ENCODE peak calls at places on chromosome 13, in six cellular contexts. P is stimulated activated CD8-positive, alpha-beta memory T cell treated with anti-CD3 and anti-CD28 coated beads, Interleukin-4, amount 100 ng/mL, for 1 hour; X is GM04503; Y is NCI-H460; J is nephron progenitor cell; L is SIG-M5. B is an unnamed sample.

GRCh38 chr13:30376426-30377311 is 45.6 kb upstream of the UBE2L5 start:
- DNase-seq in Y (no peak), L (no peak), J (no peak), P (peak), X (no peak), B (no peak)

GRCh38 chr13:92941167-92941566 is 285.4 kb upstream of the GPC6 start:
- DNase-seq in P (no peak), Y (no peak), X (no peak), L (no peak), J (no peak), B (no peak)

GRCh38 chr13:33016414-33017409 is at the start of gene KL:
- DNase-seq in P (no peak), X (no peak), J (peak), Y (no peak), L (no peak), B (peak)

GRCh38 chr13:75505966-75506365 is 24.0 kb upstream of the TBC1D4 start:
- DNase-seq in Y (no peak), P (no peak), X (no peak), L (no peak), J (no peak), B (no peak)

GRCh38 chr13:48401480-48401879 is 11.4 kb downstream of the LPAR6 start:
- DNase-seq in P (no peak), Y (no peak), L (no peak), X (no peak), J (no peak), B (no peak)

GRCh38 chr13:42709276-42709675 is 72.1 kb upstream of the FAM216B start:
- DNase-seq in J (no peak), Y (no peak), L (no peak), P (no peak), X (no peak), B (no peak)

GRCh38 chr13:32164622-32165268 is 133.2 kb downstream of the FRY start:
- DNase-seq in P (no peak), J (peak), X (no peak), L (no peak), Y (peak), B (no peak)

GRCh38 chr13:111961793-111962192 is 105.2 kb upstream of the SOX1 start:
- DNase-seq in Y (no peak), X (no peak), L (no peak), P (no peak), J (no peak), B (no peak)

GRCh38 chr13:26051231-26052135 is at the start of gene SHISA2:
- DNase-seq in L (no peak), J (peak), P (no peak), X (no peak), Y (no peak), B (peak)

GRCh38 chr13:93814658-93815057 is 588.1 kb downstream of the GPC6 start:
- DNase-seq in L (no peak), Y (no peak), J (no peak), P (no peak), X (no peak), B (no peak)

GRCh38 chr13:98916403-98916802 is 61.5 kb downstream of the DOCK9 start:
- DNase-seq in Y (no peak), X (no peak), L (no peak), J (no peak), P (no peak), B (no peak)

GRCh38 chr13:98810746-98811145 is 58.3 kb upstream of the SLC15A1 start:
- DNase-seq in X (no peak), Y (no peak), P (no peak), J (no peak), L (no peak), B (no peak)

GRCh38 chr13:59340151-59340550 is 823.6 kb downstream of the DIAPH3 start:
- DNase-seq in Y (no peak), X (no peak), L (no peak), P (no peak), J (no peak), B (no peak)

GRCh38 chr13:57629821-57630235 is 1.7 kb upstream of the PCDH17 start:
- DNase-seq in J (peak), Y (peak), L (no peak), P (no peak), X (no peak), B (peak)

GRCh38 chr13:22915442-22916082 is 265.2 kb upstream of the SGCG start:
- DNase-seq in P (no peak), Y (peak), J (peak), L (no peak), X (no peak), B (peak)

GRCh38 chr13:82698383-82698782 is 1183.9 kb downstream of the SLITRK1 start:
- DNase-seq in L (no peak), X (no peak), P (no peak), J (no peak), Y (no peak), B (no peak)

GRCh38 chr13:111429064-111429558 is 108.7 kb downstream of the TEX29 start:
- DNase-seq in L (no peak), J (peak), P (no peak), Y (peak), X (peak), B (no peak)

GRCh38 chr13:102770435-102770834 is 3.2 kb downstream of the TEX30 start:
- DNase-seq in L (no peak), Y (no peak), J (no peak), P (no peak), X (no peak), B (no peak)

GRCh38 chr13:98889419-98890079 is 88.3 kb downstream of the DOCK9 start:
- DNase-seq in J (no peak), X (no peak), Y (no peak), L (no peak), P (no peak), B (no peak)

GRCh38 chr13:67223024-67223423 is 7.1 kb downstream of the PCDH9 start:
- DNase-seq in L (no peak), J (no peak), P (no peak), Y (no peak), X (no peak), B (no peak)

GRCh38 chr13:35499131-35500051 is 22.9 kb upstream of the MAB21L1 start:
- DNase-seq in Y (no peak), X (no peak), L (no peak), J (no peak), P (no peak), B (peak)

GRCh38 chr13:106867249-106867648 is 299.3 kb upstream of the ARGLU1 start:
- DNase-seq in P (no peak), Y (no peak), X (no peak), J (no peak), L (no peak), B (no peak)

GRCh38 chr13:101152184-101152583 is 264.1 kb downstream of the NALCN start:
- DNase-seq in L (no peak), Y (no peak), P (no peak), J (no peak), X (no peak), B (no peak)

GRCh38 chr13:87821512-87821911 is 150.3 kb downstream of the SLITRK5 start:
- DNase-seq in J (no peak), P (no peak), L (no peak), Y (no peak), X (no peak), B (no peak)

GRCh38 chr13:50483416-50483815 is 360.1 kb downstream of the DLEU7 start:
- DNase-seq in Y (no peak), J (no peak), L (no peak), X (no peak), P (no peak), B (no peak)

GRCh38 chr13:79267560-79267959 is 138.5 kb downstream of the RBM26 start:
- DNase-seq in Y (no peak), J (no peak), P (no peak), L (no peak), X (no peak), B (no peak)

GRCh38 chr13:52850396-52851152 is 2.1 kb upstream of the PCDH8 start:
- DNase-seq in L (no peak), Y (peak), X (no peak), P (no peak), J (peak), B (peak)

GRCh38 chr13:112704634-112705145 is 14.9 kb downstream of the ATP11A start:
- DNase-seq in Y (no peak), P (no peak), L (no peak), X (no peak), J (no peak), B (no peak)

GRCh38 chr13:82569581-82569980 is 1312.7 kb downstream of the SLITRK1 start:
- DNase-seq in J (no peak), L (no peak), P (no peak), X (no peak), Y (no peak), B (no peak)

B was measured in left ventricle myocardium superior.